ENCODE peak calls at places on chromosomes 13 and 19, in eight cellular contexts. One of them, this sample, is unnamed.

GRCh38 chr19:40907968-40908735 is 26.1 kb upstream of the CYP2A7 start:
- DNase-seq in fibroblast of pulmonary artery: no peak
- DNase-seq in progenitor cell of endocrine pancreas: no peak
- DNase-seq in RWPE2: no peak
- DNase-seq in glutamatergic neuron: peak
- DNase-seq in RWPE1: no peak
- DNase-seq in suprapubic skin: no peak
- DNase-seq in stomach: no peak
- DNase-seq in this sample: no peak

GRCh38 chr19:8146877-8147575 is 2.4 kb downstream of the FBN3 start:
- DNase-seq in fibroblast of pulmonary artery: no peak
- DNase-seq in progenitor cell of endocrine pancreas: no peak
- DNase-seq in RWPE2: no peak
- DNase-seq in glutamatergic neuron: no peak
- DNase-seq in RWPE1: no peak
- DNase-seq in suprapubic skin: no peak
- DNase-seq in stomach: no peak
- DNase-seq in this sample: no peak

GRCh38 chr19:54416695-54417491 is 1.6 kb downstream of the TTYH1 start:
- DNase-seq in fibroblast of pulmonary artery: no peak
- DNase-seq in progenitor cell of endocrine pancreas: no peak
- DNase-seq in RWPE2: no peak
- DNase-seq in glutamatergic neuron: no peak
- DNase-seq in RWPE1: no peak
- DNase-seq in suprapubic skin: no peak
- DNase-seq in stomach: no peak
- DNase-seq in this sample: no peak

GRCh38 chr13:112971288-112971643 is 2.3 kb downstream of the MCF2L start:
- DNase-seq in fibroblast of pulmonary artery: no peak
- DNase-seq in progenitor cell of endocrine pancreas: no peak
- DNase-seq in RWPE2: peak
- DNase-seq in glutamatergic neuron: no peak
- DNase-seq in RWPE1: no peak
- DNase-seq in suprapubic skin: no peak
- DNase-seq in stomach: no peak
- DNase-seq in this sample: peak

GRCh38 chr13:111385182-111385857 is 64.9 kb downstream of the TEX29 start:
- DNase-seq in fibroblast of pulmonary artery: no peak
- DNase-seq in progenitor cell of endocrine pancreas: no peak
- DNase-seq in RWPE2: no peak
- DNase-seq in glutamatergic neuron: peak
- DNase-seq in RWPE1: no peak
- DNase-seq in suprapubic skin: peak
- DNase-seq in stomach: peak
- DNase-seq in this sample: no peak

GRCh38 chr13:82636119-82636518 is 1246.2 kb downstream of the SLITRK1 start:
- DNase-seq in fibroblast of pulmonary artery: peak
- DNase-seq in progenitor cell of endocrine pancreas: no peak
- DNase-seq in RWPE2: no peak
- DNase-seq in glutamatergic neuron: no peak
- DNase-seq in RWPE1: peak
- DNase-seq in suprapubic skin: no peak
- DNase-seq in stomach: no peak
- DNase-seq in this sample: no peak

GRCh38 chr19:4916292-4917082 is 7.2 kb downstream of the UHRF1 start:
- DNase-seq in fibroblast of pulmonary artery: no peak
- DNase-seq in progenitor cell of endocrine pancreas: no peak
- DNase-seq in RWPE2: no peak
- DNase-seq in glutamatergic neuron: no peak
- DNase-seq in RWPE1: no peak
- DNase-seq in suprapubic skin: no peak
- DNase-seq in stomach: no peak
- DNase-seq in this sample: no peak

GRCh38 chr13:40665061-40665753 is 1.2 kb downstream of the FOXO1 start:
- DNase-seq in fibroblast of pulmonary artery: no peak
- DNase-seq in progenitor cell of endocrine pancreas: peak
- DNase-seq in RWPE2: no peak
- DNase-seq in glutamatergic neuron: peak
- DNase-seq in RWPE1: peak
- DNase-seq in suprapubic skin: no peak
- DNase-seq in stomach: peak
- DNase-seq in this sample: no peak

GRCh38 chr19:17933414-17934129 is 757 bp downstream of the CCDC124 start:
- DNase-seq in fibroblast of pulmonary artery: peak
- DNase-seq in progenitor cell of endocrine pancreas: no peak
- DNase-seq in RWPE2: no peak
- DNase-seq in glutamatergic neuron: no peak
- DNase-seq in RWPE1: peak
- DNase-seq in suprapubic skin: no peak
- DNase-seq in stomach: no peak
- DNase-seq in this sample: no peak

GRCh38 chr19:41363753-41364545 is at the start of gene B9D2:
- DNase-seq in fibroblast of pulmonary artery: peak
- DNase-seq in progenitor cell of endocrine pancreas: peak
- DNase-seq in RWPE2: peak
- DNase-seq in glutamatergic neuron: peak
- DNase-seq in RWPE1: peak
- DNase-seq in suprapubic skin: peak
- DNase-seq in stomach: peak
- DNase-seq in this sample: peak

GRCh38 chr13:112871742-112872141 is 97.3 kb upstream of the MCF2L start:
- DNase-seq in fibroblast of pulmonary artery: no peak
- DNase-seq in progenitor cell of endocrine pancreas: no peak
- DNase-seq in RWPE2: no peak
- DNase-seq in glutamatergic neuron: no peak
- DNase-seq in RWPE1: no peak
- DNase-seq in suprapubic skin: no peak
- DNase-seq in stomach: no peak
- DNase-seq in this sample: peak

GRCh38 chr13:39603424-39603947 is 493 bp upstream of the LHFPL6 start:
- DNase-seq in fibroblast of pulmonary artery: peak
- DNase-seq in progenitor cell of endocrine pancreas: no peak
- DNase-seq in RWPE2: no peak
- DNase-seq in glutamatergic neuron: no peak
- DNase-seq in RWPE1: no peak
- DNase-seq in suprapubic skin: no peak
- DNase-seq in stomach: no peak
- DNase-seq in this sample: no peak

GRCh38 chr13:109904218-109904617 is 117.8 kb upstream of the IRS2 start:
- DNase-seq in fibroblast of pulmonary artery: no peak
- DNase-seq in progenitor cell of endocrine pancreas: no peak
- DNase-seq in RWPE2: no peak
- DNase-seq in glutamatergic neuron: no peak
- DNase-seq in RWPE1: no peak
- DNase-seq in suprapubic skin: no peak
- DNase-seq in stomach: no peak
- DNase-seq in this sample: no peak

GRCh38 chr19:11421607-11422098 is 2.5 kb upstream of the RGL3 start:
- DNase-seq in fibroblast of pulmonary artery: no peak
- DNase-seq in progenitor cell of endocrine pancreas: no peak
- DNase-seq in RWPE2: peak
- DNase-seq in glutamatergic neuron: peak
- DNase-seq in RWPE1: peak
- DNase-seq in suprapubic skin: no peak
- DNase-seq in stomach: peak
- DNase-seq in this sample: no peak

GRCh38 chr19:13215572-13216380 is 65.6 kb downstream of the IER2 start:
- DNase-seq in fibroblast of pulmonary artery: peak
- DNase-seq in progenitor cell of endocrine pancreas: no peak
- DNase-seq in RWPE2: no peak
- DNase-seq in glutamatergic neuron: no peak
- DNase-seq in RWPE1: peak
- DNase-seq in suprapubic skin: no peak
- DNase-seq in stomach: no peak
- DNase-seq in this sample: no peak

GRCh38 chr19:43639507-43640423 is at the start of gene CADM4:
- DNase-seq in fibroblast of pulmonary artery: no peak
- DNase-seq in progenitor cell of endocrine pancreas: no peak
- DNase-seq in RWPE2: no peak
- DNase-seq in glutamatergic neuron: peak
- DNase-seq in RWPE1: peak
- DNase-seq in suprapubic skin: no peak
- DNase-seq in stomach: peak
- DNase-seq in this sample: no peak

GRCh38 chr19:4521170-4521887 is 3.0 kb upstream of the PLIN4 start:
- DNase-seq in fibroblast of pulmonary artery: no peak
- DNase-seq in progenitor cell of endocrine pancreas: no peak
- DNase-seq in RWPE2: no peak
- DNase-seq in glutamatergic neuron: no peak
- DNase-seq in RWPE1: no peak
- DNase-seq in suprapubic skin: no peak
- DNase-seq in stomach: no peak
- DNase-seq in this sample: no peak

GRCh38 chr19:30666301-30666803 is 294.2 kb downstream of the ZNF536 start:
- DNase-seq in fibroblast of pulmonary artery: peak
- DNase-seq in progenitor cell of endocrine pancreas: peak
- DNase-seq in RWPE2: no peak
- DNase-seq in glutamatergic neuron: peak
- DNase-seq in RWPE1: peak
- DNase-seq in suprapubic skin: no peak
- DNase-seq in stomach: peak
- DNase-seq in this sample: no peak

GRCh38 chr19:30665449-30665848 is 293.3 kb downstream of the ZNF536 start:
- DNase-seq in fibroblast of pulmonary artery: no peak
- DNase-seq in progenitor cell of endocrine pancreas: no peak
- DNase-seq in RWPE2: no peak
- DNase-seq in glutamatergic neuron: no peak
- DNase-seq in RWPE1: no peak
- DNase-seq in suprapubic skin: no peak
- DNase-seq in stomach: no peak
- DNase-seq in this sample: no peak

GRCh38 chr19:30667227-30667626 is 295.0 kb downstream of the ZNF536 start:
- DNase-seq in fibroblast of pulmonary artery: no peak
- DNase-seq in progenitor cell of endocrine pancreas: no peak
- DNase-seq in RWPE2: no peak
- DNase-seq in glutamatergic neuron: no peak
- DNase-seq in RWPE1: no peak
- DNase-seq in suprapubic skin: no peak
- DNase-seq in stomach: peak
- DNase-seq in this sample: no peak

GRCh38 chr19:30662211-30662861 is 290.2 kb downstream of the ZNF536 start:
- DNase-seq in fibroblast of pulmonary artery: no peak
- DNase-seq in progenitor cell of endocrine pancreas: no peak
- DNase-seq in RWPE2: no peak
- DNase-seq in glutamatergic neuron: no peak
- DNase-seq in RWPE1: no peak
- DNase-seq in suprapubic skin: no peak
- DNase-seq in stomach: peak
- DNase-seq in this sample: no peak

GRCh38 chr19:30664358-30665058 is 292.3 kb downstream of the ZNF536 start:
- DNase-seq in fibroblast of pulmonary artery: no peak
- DNase-seq in progenitor cell of endocrine pancreas: no peak
- DNase-seq in RWPE2: no peak
- DNase-seq in glutamatergic neuron: no peak
- DNase-seq in RWPE1: no peak
- DNase-seq in suprapubic skin: no peak
- DNase-seq in stomach: peak
- DNase-seq in this sample: no peak
- TF ChIP-seq CTCF in fibroblast of pulmonary artery: peak
- TF ChIP-seq CTCF in progenitor cell of endocrine pancreas: peak
- TF ChIP-seq CTCF in RWPE2: peak
- TF ChIP-seq CTCF in glutamatergic neuron: peak
- TF ChIP-seq CTCF in RWPE1: no peak
- TF ChIP-seq CTCF in suprapubic skin: no peak
- TF ChIP-seq CTCF in stomach: no peak
- TF ChIP-seq CTCF in this sample: peak

GRCh38 chr13:72808917-72809500 is 27.1 kb downstream of the PIBF1 start:
- DNase-seq in fibroblast of pulmonary artery: peak
- DNase-seq in progenitor cell of endocrine pancreas: no peak
- DNase-seq in RWPE2: no peak
- DNase-seq in glutamatergic neuron: no peak
- DNase-seq in RWPE1: peak
- DNase-seq in suprapubic skin: no peak
- DNase-seq in stomach: no peak
- DNase-seq in this sample: no peak
- TF ChIP-seq CTCF in fibroblast of pulmonary artery: peak
- TF ChIP-seq CTCF in progenitor cell of endocrine pancreas: peak
- TF ChIP-seq CTCF in RWPE2: peak
- TF ChIP-seq CTCF in glutamatergic neuron: peak
- TF ChIP-seq CTCF in RWPE1: peak
- TF ChIP-seq CTCF in suprapubic skin: no peak
- TF ChIP-seq CTCF in stomach: peak
- TF ChIP-seq CTCF in this sample: peak

DNA sequence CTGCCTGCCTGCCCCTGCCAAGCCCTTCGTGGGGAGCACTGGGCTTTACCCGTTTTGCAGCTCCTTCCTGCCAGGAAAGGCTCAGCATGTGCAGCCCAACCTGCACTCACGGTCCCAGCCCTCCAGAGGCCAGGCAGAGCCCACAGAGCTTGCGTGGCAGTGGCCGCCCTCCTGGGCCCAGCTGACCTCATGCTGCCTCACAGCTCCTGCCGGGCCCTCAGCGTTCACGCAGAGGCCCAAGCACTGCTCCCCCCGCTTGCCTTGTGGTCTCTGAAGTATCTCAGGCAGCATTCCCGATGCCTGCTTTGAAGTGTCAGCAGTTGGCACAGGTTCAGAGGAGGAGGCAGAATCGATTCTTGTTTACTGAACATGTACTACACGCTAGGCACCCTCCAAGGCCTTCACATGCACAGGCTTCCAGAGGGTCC is 32.5 kb downstream of the CAPN12 start:
- DNase-seq in fibroblast of pulmonary artery: peak
- DNase-seq in progenitor cell of endocrine pancreas: no peak
- DNase-seq in RWPE2: no peak
- DNase-seq in glutamatergic neuron: no peak
- DNase-seq in RWPE1: no peak
- DNase-seq in suprapubic skin: no peak
- DNase-seq in stomach: no peak
- DNase-seq in this sample: no peak
- TF ChIP-seq CTCF in fibroblast of pulmonary artery: no peak
- TF ChIP-seq CTCF in progenitor cell of endocrine pancreas: no peak
- TF ChIP-seq CTCF in RWPE2: no peak
- TF ChIP-seq CTCF in glutamatergic neuron: no peak
- TF ChIP-seq CTCF in RWPE1: no peak
- TF ChIP-seq CTCF in suprapubic skin: no peak
- TF ChIP-seq CTCF in stomach: no peak
- TF ChIP-seq CTCF in this sample: peak

GRCh38 chr19:47253970-47254369 is 2.4 kb upstream of the CCDC9 start:
- DNase-seq in fibroblast of pulmonary artery: no peak
- DNase-seq in progenitor cell of endocrine pancreas: no peak
- DNase-seq in RWPE2: no peak
- DNase-seq in glutamatergic neuron: no peak
- DNase-seq in RWPE1: no peak
- DNase-seq in suprapubic skin: no peak
- DNase-seq in stomach: no peak
- DNase-seq in this sample: no peak

GRCh38 chr19:47256688-47257410 is 524 bp downstream of the CCDC9 start:
- DNase-seq in fibroblast of pulmonary artery: peak
- DNase-seq in progenitor cell of endocrine pancreas: peak
- DNase-seq in RWPE2: peak
- DNase-seq in glutamatergic neuron: peak
- DNase-seq in RWPE1: peak
- DNase-seq in suprapubic skin: peak
- DNase-seq in stomach: peak
- DNase-seq in this sample: peak

GRCh38 chr19:47257411-47258169 is 1.3 kb downstream of the CCDC9 start:
- DNase-seq in fibroblast of pulmonary artery: no peak
- DNase-seq in progenitor cell of endocrine pancreas: no peak
- DNase-seq in RWPE2: no peak
- DNase-seq in glutamatergic neuron: no peak
- DNase-seq in RWPE1: no peak
- DNase-seq in suprapubic skin: no peak
- DNase-seq in stomach: no peak
- DNase-seq in this sample: no peak

GRCh38 chr19:47258434-47258833 is 2.1 kb downstream of the CCDC9 start:
- DNase-seq in fibroblast of pulmonary artery: no peak
- DNase-seq in progenitor cell of endocrine pancreas: no peak
- DNase-seq in RWPE2: no peak
- DNase-seq in glutamatergic neuron: no peak
- DNase-seq in RWPE1: no peak
- DNase-seq in suprapubic skin: no peak
- DNase-seq in stomach: no peak
- DNase-seq in this sample: no peak

GRCh38 chr19:47255947-47256687 is at the start of gene CCDC9:
- DNase-seq in fibroblast of pulmonary artery: peak
- DNase-seq in progenitor cell of endocrine pancreas: peak
- DNase-seq in RWPE2: peak
- DNase-seq in glutamatergic neuron: peak
- DNase-seq in RWPE1: no peak
- DNase-seq in suprapubic skin: peak
- DNase-seq in stomach: peak
- DNase-seq in this sample: peak
- TF ChIP-seq CTCF in fibroblast of pulmonary artery: no peak
- TF ChIP-seq CTCF in progenitor cell of endocrine pancreas: no peak
- TF ChIP-seq CTCF in RWPE2: no peak
- TF ChIP-seq CTCF in glutamatergic neuron: no peak
- TF ChIP-seq CTCF in RWPE1: no peak
- TF ChIP-seq CTCF in suprapubic skin: no peak
- TF ChIP-seq CTCF in stomach: no peak
- TF ChIP-seq CTCF in this sample: no peak